ENCODE peak calls at places on chromosomes 3 and 15, in five cellular contexts. C is endothelial cell of umbilical vein, F is upper lobe of left lung, X is heart left ventricle, U is right lobe of liver. E is an unnamed sample. For H3K27me3, the result is how much of the 10 kb centered on the place peaks cover.

GRCh38 chr3:149018247-149018646 is 26.9 kb downstream of the GYG1 start:
- DNase-seq in X (no peak), F (no peak), C (no peak), U (no peak), E (no peak)

GRCh38 chr3:120171134-120171863 is 77.1 kb upstream of the GSK3B start:
- DNase-seq in F (no peak), U (no peak), X (no peak), C (no peak), E (no peak)

GRCh38 chr3:27729748-27730611 is 7.9 kb upstream of the EOMES start:
- DNase-seq in X (peak), C (no peak), U (no peak), F (no peak), E (no peak)

GRCh38 chr3:177731644-177732268 is 534.5 kb upstream of the TBL1XR1 start:
- DNase-seq in U (no peak), C (no peak), F (no peak), X (no peak), E (no peak)

GRCh38 chr3:120420855-120421570 is 29.8 kb downstream of the FSTL1 start:
- DNase-seq in C (peak), U (no peak), F (no peak), X (no peak), E (no peak)

GRCh38 chr3:115666081-115666480 is 42.8 kb downstream of the GAP43 start:
- DNase-seq in C (no peak), X (no peak), F (no peak), U (no peak), E (no peak)

GRCh38 chr3:66411436-66411835 is 89.4 kb downstream of the LRIG1 start:
- DNase-seq in U (no peak), X (peak), C (no peak), F (no peak), E (peak)

GRCh38 chr15:63938486-63939061 is 104.8 kb upstream of the HERC1 start:
- DNase-seq in U (no peak), F (no peak), X (no peak), C (peak), E (no peak)

GRCh38 chr3:143885803-143886427 is 37.6 kb upstream of the SLC9A9 start:
- DNase-seq in C (peak), F (no peak), X (no peak), U (no peak), E (no peak)

GRCh38 chr3:52190294-52190841 is 7.6 kb upstream of the ALAS1 start:
- DNase-seq in U (no peak), F (peak), C (no peak), X (peak), E (no peak)

GRCh38 chr3:183222631-183223030 is 30.4 kb upstream of the B3GNT5 start:
- DNase-seq in F (no peak), X (no peak), U (no peak), C (no peak), E (no peak)

GRCh38 chr3:129428382-129429079 is at the start of gene EFCAB12:
- DNase-seq in X (peak), F (peak), U (peak), C (peak), E (peak)

GRCh38 chr3:100002599-100003350 is 111.5 kb downstream of the FILIP1L start:
- DNase-seq in F (no peak), U (no peak), X (no peak), C (peak), E (no peak)

GRCh38 chr3:81864273-81864672 is 102.8 kb upstream of the GBE1 start:
- DNase-seq in U (no peak), C (no peak), X (no peak), F (no peak), E (no peak)

GRCh38 chr3:105827959-105828358 is 40.9 kb downstream of the CBLB start:
- DNase-seq in C (peak), F (no peak), U (no peak), X (peak), E (no peak)

GRCh38 chr15:58529041-58529440 is 97.2 kb downstream of the LIPC start:
- DNase-seq in X (no peak), U (peak), C (peak), F (no peak), E (no peak)

GRCh38 chr3:133987933-133988484 is 41.7 kb downstream of the SLCO2A1 start:
- DNase-seq in C (no peak), F (no peak), U (no peak), X (no peak), E (no peak)

GRCh38 chr3:144104146-144104545 is 132.5 kb downstream of the DIPK2A start:
- DNase-seq in F (no peak), U (no peak), C (no peak), X (no peak), E (no peak)

GRCh38 chr15:88904257-88904807 is 8.8 kb downstream of the MFGE8 start:
- DNase-seq in X (no peak), U (no peak), C (no peak), F (no peak), E (no peak)

GRCh38 chr15:101184830-101185229 is 67.0 kb downstream of the CHSY1 start:
- DNase-seq in F (no peak), X (no peak), C (no peak), U (no peak), E (no peak)

GRCh38 chr3:151976211-151977050 is 103.0 kb downstream of the SUCNR1 start:
- DNase-seq in U (no peak), F (no peak), C (peak), X (no peak), E (no peak)

GRCh38 chr3:122977645-122978466 is 49.7 kb downstream of the SEMA5B start:
- DNase-seq in F (peak), C (no peak), U (no peak), X (peak), E (no peak)

GRCh38 chr3:188046561-188047213 is 107.3 kb upstream of the LPP start:
- DNase-seq in X (no peak), C (peak), F (no peak), U (no peak), E (no peak)

GRCh38 chr15:67240235-67241131 is 14.0 kb downstream of the AAGAB start:
- DNase-seq in F (no peak), U (peak), C (peak), X (no peak), E (no peak)

GRCh38 chr3:46238386-46238785 is 3.9 kb upstream of the CCR3 start:
- DNase-seq in U (no peak), C (no peak), F (no peak), X (no peak), E (no peak)

GRCh38 chr3:46242120-46242519 is at the start of gene CCR3:
- DNase-seq in F (no peak), C (no peak), U (no peak), X (no peak), E (no peak)

GRCh38 chr3:46236294-46237054 is 5.8 kb upstream of the CCR3 start:
- DNase-seq in F (no peak), U (no peak), C (no peak), X (no peak), E (no peak)

GRCh38 chr3:46239952-46240351 is 2.3 kb upstream of the CCR3 start:
- DNase-seq in U (no peak), C (no peak), X (no peak), F (no peak), E (no peak)

GRCh38 chr3:46239301-46239938 is 2.8 kb upstream of the CCR3 start:
- DNase-seq in X (no peak), U (no peak), F (no peak), C (no peak), E (no peak)
- H3K27me3 ChIP-seq in X (under half), U (under half), F (under half), C (under half), E (under half)

DNA sequence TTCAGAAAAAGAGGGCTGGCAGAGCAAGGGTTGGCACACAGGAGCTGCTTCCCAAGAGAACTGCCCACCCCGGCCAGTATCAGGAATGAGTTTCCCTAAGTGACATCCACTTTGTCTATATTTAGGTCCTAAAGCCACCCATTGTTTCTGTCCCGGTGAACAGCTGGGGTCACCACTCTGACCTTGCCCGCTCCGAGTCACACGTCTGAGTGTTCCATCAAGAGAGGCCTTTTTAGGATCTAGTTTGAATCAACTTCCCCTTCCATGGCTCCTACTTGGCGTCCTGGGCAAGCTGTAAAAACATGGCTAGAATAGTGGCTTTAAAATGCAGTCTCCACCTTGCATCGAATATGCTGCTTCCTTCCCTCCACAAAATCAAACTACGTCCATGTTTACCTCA is 109.6 kb upstream of the ARHGEF3 start:
- DNase-seq in U (no peak), X (peak), C (peak), F (no peak), E (no peak)
- TF ChIP-seq POLR2A in U (no peak), X (no peak), C (no peak), F (no peak), E (no peak)

DNA sequence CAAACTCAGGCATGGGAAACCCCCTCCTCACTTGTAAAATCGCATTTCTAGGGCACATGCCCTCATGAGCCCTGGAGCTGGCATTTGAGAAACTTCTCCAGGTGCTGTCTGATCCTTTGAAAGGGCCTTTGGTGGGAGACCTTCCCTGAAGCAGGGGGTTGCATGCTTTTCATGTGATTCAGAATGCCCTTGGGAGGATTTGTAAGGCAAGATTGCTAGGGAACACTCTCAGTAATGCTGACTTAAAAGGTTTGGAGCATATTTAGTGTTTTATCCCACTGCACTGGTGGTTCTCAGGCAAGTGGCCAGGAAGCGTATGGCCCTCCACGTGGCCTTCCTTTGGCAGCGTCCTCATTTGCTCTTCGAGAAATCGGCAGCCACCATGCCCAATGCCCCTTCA is 164.1 kb downstream of the ARRDC4 start:
- DNase-seq in X (no peak), U (no peak), C (no peak), F (no peak), E (no peak)
- H3K27me3 ChIP-seq in X (under half), U (under half), C (under half), F (under half), E (under half)

DNA sequence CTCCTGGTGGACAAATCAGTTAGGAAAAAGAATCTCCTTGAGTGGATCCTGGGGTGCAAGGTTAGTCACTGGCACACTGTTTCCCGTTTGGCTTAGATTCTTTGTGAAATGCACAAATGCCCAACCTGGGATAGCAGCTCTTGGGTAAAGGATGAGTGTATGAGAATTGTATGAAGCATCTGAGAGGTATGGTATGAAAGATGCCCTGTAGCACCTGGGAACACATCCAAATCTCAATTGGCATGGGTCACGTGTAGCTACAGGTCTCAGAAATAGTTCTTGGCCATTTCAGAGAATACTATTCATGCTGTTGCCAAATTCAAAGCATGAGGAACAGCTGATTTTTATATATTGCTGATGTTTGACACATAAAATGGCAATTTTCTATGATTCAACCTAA is 84.3 kb downstream of the KCNH8 start:
- DNase-seq in X (no peak), F (no peak), U (no peak), C (no peak), E (no peak)
- TF ChIP-seq POLR2A in X (no peak), F (no peak), U (no peak), C (no peak), E (no peak)

DNA sequence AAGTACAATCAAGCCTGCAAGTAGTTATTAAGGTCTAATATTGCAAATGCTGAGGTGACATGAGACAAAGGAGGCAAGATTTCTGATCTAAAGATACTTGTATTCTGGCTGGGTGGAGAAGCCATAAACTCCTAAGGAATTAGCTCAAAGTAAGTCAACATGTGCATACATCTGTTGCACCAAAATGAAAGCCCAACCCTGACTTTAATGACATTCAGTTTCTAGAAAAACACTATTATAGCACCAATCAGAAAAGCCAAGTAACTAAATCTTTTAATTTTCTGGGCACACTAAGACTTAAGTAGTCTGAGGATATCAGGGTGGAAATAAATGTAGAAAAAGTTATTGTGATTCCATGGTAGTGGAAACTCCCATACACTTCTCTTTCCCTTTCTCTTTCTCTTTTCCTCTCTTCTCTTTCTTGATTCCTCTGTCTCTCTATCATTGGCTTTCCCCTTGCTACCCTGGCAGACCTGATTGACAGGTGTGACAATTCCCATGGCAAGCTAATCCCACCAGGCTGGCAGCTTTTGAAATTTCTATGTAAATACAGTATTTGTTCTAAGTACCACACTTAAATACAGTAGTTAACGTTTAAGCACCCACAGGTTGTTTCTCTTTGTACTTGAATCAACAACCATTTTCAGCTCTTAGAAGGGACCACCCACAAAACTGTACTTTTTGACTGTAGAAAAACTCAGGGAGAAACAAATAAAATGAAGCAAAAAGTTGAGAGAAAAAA is 528.4 kb upstream of the SEMA6D start:
- DNase-seq in X (no peak), C (no peak), U (no peak), F (no peak), E (no peak)
- H3K27me3 ChIP-seq in X (under half), C (under half), U (under half), F (under half), E (under half)

E was measured in Peyer's patch.